ENCODE peak calls at places on chromosomes 2 and 18, in five cellular contexts. Y, F, B, W and N are unnamed samples.
A peak's percentile ranks its signal among the peaks of the same experiment; 100 is the strongest.

GRCh38 chr18:11955299-11956029 is 25.8 kb upstream of the IMPA2 start:
- DNase-seq in W (no peak), F (no peak), B (no peak), Y (peak; percentile 15), N (no peak)

GRCh38 chr2:102520009-102520408 is 47.0 kb downstream of the SLC9A4 start:
- DNase-seq in B (peak; percentile 15), F (no peak), W (peak; percentile 25), Y (peak; percentile 21), N (no peak)

GRCh38 chr18:8114480-8114879 is 494.8 kb upstream of the RAB12 start:
- DNase-seq in F (no peak), Y (no peak), B (no peak), W (no peak), N (no peak)

GRCh38 chr2:27566628-27567027 is 16.2 kb upstream of the ZNF512 start:
- DNase-seq in B (no peak), Y (no peak), F (no peak), W (no peak), N (no peak)

GRCh38 chr2:62056341-62056740 is 139.6 kb upstream of the B3GNT2 start:
- DNase-seq in W (no peak), B (no peak), F (no peak), Y (no peak), N (no peak)

GRCh38 chr2:70141754-70142589 is 48.8 kb downstream of the C2orf42 start:
- DNase-seq in Y (peak; percentile 82), F (no peak), W (no peak), B (no peak), N (no peak)

GRCh38 chr2:75432761-75433361 is 127.9 kb downstream of the EVA1A start:
- DNase-seq in Y (no peak), W (no peak), B (no peak), F (no peak), N (peak; percentile 42)

GRCh38 chr2:100036793-100037192 is 105.6 kb downstream of the AFF3 start:
- DNase-seq in B (no peak), Y (peak; percentile 89), W (no peak), F (no peak), N (no peak)

GRCh38 chr18:48757906-48758305 is 192.9 kb downstream of the SMAD7 start:
- DNase-seq in F (no peak), Y (no peak), W (no peak), B (no peak), N (no peak)

GRCh38 chr2:43397411-43397810 is 171.0 kb upstream of the ZFP36L2 start:
- DNase-seq in W (no peak), B (no peak), Y (no peak), F (no peak), N (no peak)

GRCh38 chr18:26495267-26495666 is 53.1 kb downstream of the KCTD1 start:
- DNase-seq in B (no peak), Y (no peak), F (no peak), W (no peak), N (no peak)

GRCh38 chr2:216827073-216827725 is 32.7 kb downstream of the TNP1 start:
- DNase-seq in B (no peak), Y (no peak), W (no peak), F (no peak), N (no peak)

GRCh38 chr2:22855081-22855480 is 529.9 kb upstream of the KLHL29 start:
- DNase-seq in Y (peak; percentile 1), B (no peak), F (no peak), W (no peak), N (no peak)

GRCh38 chr2:216519154-216519762 is 20.6 kb downstream of the RPL37A start:
- DNase-seq in W (peak; percentile 76), F (no peak), B (peak; percentile 49), Y (peak; percentile 84), N (no peak)